ENCODE peak calls at places on chromosomes 12 and 14, in four cellular contexts. One of them, this sample, is unnamed.
A peak's percentile ranks its signal among the peaks of the same experiment; 100 is the strongest.

GRCh38 chr14:78425332-78425731 is 255.2 kb downstream of the NRXN3 start:
- DNase-seq in progenitor cell of endocrine pancreas: no peak
- DNase-seq in ELF-1: no peak
- DNase-seq in GM12878: no peak
- DNase-seq in this sample: peak; percentile 38

GRCh38 chr12:109542014-109542413 is 31.3 kb downstream of the MMAB start:
- DNase-seq in progenitor cell of endocrine pancreas: no peak
- DNase-seq in ELF-1: no peak
- DNase-seq in GM12878: no peak
- DNase-seq in this sample: no peak

GRCh38 chr12:10965511-10965910 is 21.2 kb downstream of the TAS2R50 start:
- DNase-seq in progenitor cell of endocrine pancreas: no peak
- DNase-seq in ELF-1: no peak
- DNase-seq in GM12878: no peak
- DNase-seq in this sample: no peak

GRCh38 chr14:73829526-73830431 is 21.9 kb upstream of the PTGR2 start:
- DNase-seq in progenitor cell of endocrine pancreas: no peak
- DNase-seq in ELF-1: no peak
- DNase-seq in GM12878: peak; percentile 49
- DNase-seq in this sample: no peak

GRCh38 chr14:22718091-22718490 is 48.4 kb upstream of the OXA1L start:
- DNase-seq in progenitor cell of endocrine pancreas: no peak
- DNase-seq in ELF-1: no peak
- DNase-seq in GM12878: no peak
- DNase-seq in this sample: no peak

GRCh38 chr12:24695657-24696329 is 253.1 kb downstream of the BCAT1 start:
- DNase-seq in progenitor cell of endocrine pancreas: no peak
- DNase-seq in ELF-1: no peak
- DNase-seq in GM12878: no peak
- DNase-seq in this sample: no peak

GRCh38 chr12:24519759-24520158 is 429.1 kb downstream of the BCAT1 start:
- DNase-seq in progenitor cell of endocrine pancreas: no peak
- DNase-seq in ELF-1: no peak
- DNase-seq in GM12878: no peak
- DNase-seq in this sample: no peak

GRCh38 chr12:106247731-106248176 is at the start of gene CKAP4:
- DNase-seq in progenitor cell of endocrine pancreas: peak; percentile 71
- DNase-seq in ELF-1: peak; percentile 40
- DNase-seq in GM12878: no peak
- DNase-seq in this sample: peak; percentile 93

GRCh38 chr12:6183689-6184441 is 16.3 kb upstream of the CD9 start:
- DNase-seq in progenitor cell of endocrine pancreas: no peak
- DNase-seq in ELF-1: no peak
- DNase-seq in GM12878: no peak
- DNase-seq in this sample: no peak

GRCh38 chr14:91911474-91912032 is 35.9 kb downstream of the FBLN5 start:
- DNase-seq in progenitor cell of endocrine pancreas: no peak
- DNase-seq in ELF-1: peak; percentile 77
- DNase-seq in GM12878: peak; percentile 13
- DNase-seq in this sample: peak; percentile 77

GRCh38 chr12:113818833-113819232 is 147.3 kb downstream of the RBM19 start:
- DNase-seq in progenitor cell of endocrine pancreas: peak; percentile 16
- DNase-seq in ELF-1: peak; percentile 73
- DNase-seq in GM12878: no peak
- DNase-seq in this sample: peak; percentile 83

GRCh38 chr14:78721756-78722455 is 551.7 kb downstream of the NRXN3 start:
- DNase-seq in progenitor cell of endocrine pancreas: no peak
- DNase-seq in ELF-1: no peak
- DNase-seq in GM12878: no peak
- DNase-seq in this sample: no peak

GRCh38 chr14:105196228-105196960 is 15.3 kb upstream of the NUDT14 start:
- DNase-seq in progenitor cell of endocrine pancreas: no peak
- DNase-seq in ELF-1: peak; percentile 59
- DNase-seq in GM12878: no peak
- DNase-seq in this sample: peak; percentile 78

GRCh38 chr12:16880864-16881285 is 274.9 kb upstream of the LMO3 start:
- DNase-seq in progenitor cell of endocrine pancreas: peak; percentile 34
- DNase-seq in ELF-1: peak; percentile 1
- DNase-seq in GM12878: no peak
- DNase-seq in this sample: peak; percentile 27

GRCh38 chr12:47079894-47080724 is at the start of gene AMIGO2:
- DNase-seq in progenitor cell of endocrine pancreas: no peak
- DNase-seq in ELF-1: peak; percentile 61
- DNase-seq in GM12878: no peak
- DNase-seq in this sample: peak; percentile 57

GRCh38 chr14:91255820-91256219 is 11.3 kb upstream of the GPR68 start:
- DNase-seq in progenitor cell of endocrine pancreas: no peak
- DNase-seq in ELF-1: no peak
- DNase-seq in GM12878: no peak
- DNase-seq in this sample: no peak

GRCh38 chr14:95045255-95045701 is 112.1 kb downstream of the DICER1 start:
- DNase-seq in progenitor cell of endocrine pancreas: no peak
- DNase-seq in ELF-1: peak; percentile 14
- DNase-seq in GM12878: no peak
- DNase-seq in this sample: no peak

GRCh38 chr14:95242870-95243269 is 76.8 kb downstream of the CLMN start:
- DNase-seq in progenitor cell of endocrine pancreas: no peak
- DNase-seq in ELF-1: no peak
- DNase-seq in GM12878: no peak
- DNase-seq in this sample: no peak

GRCh38 chr14:100363053-100363452 is 39.9 kb downstream of the SLC25A47 start:
- DNase-seq in progenitor cell of endocrine pancreas: no peak
- DNase-seq in ELF-1: no peak
- DNase-seq in GM12878: no peak
- DNase-seq in this sample: no peak

This sample was measured in iPS-NIHi11.